ENCODE peak calls at places on chromosome 13, in ten cellular contexts. K is A549, V is tibial nerve, J is H1, O is IMR-90, S is heart left ventricle, G is breast epithelium, I is gastrocnemius medialis, D is adrenal gland, M is HCT116. E is an unnamed sample.
A peak's percentile ranks its signal among the peaks of the same experiment; 100 is the strongest.

GRCh38 chr13:76440568-76440967 is 445.6 kb downstream of the KCTD12 start:
- DNase-seq in K (no peak), V (no peak), J (no peak), O (no peak), S (no peak), G (no peak), I (no peak), D (no peak), M (no peak), E (no peak)

GRCh38 chr13:106110241-106110855 is 425.1 kb downstream of the EFNB2 start:
- DNase-seq in K (no peak), V (no peak), J (no peak), O (peak; percentile 25), S (no peak), G (no peak), I (no peak), D (no peak), M (no peak), E (no peak)

GRCh38 chr13:44627441-44627840 is 51.3 kb upstream of the TSC22D1 start:
- DNase-seq in K (no peak), V (no peak), J (no peak), O (peak; percentile 25), S (no peak), G (no peak), I (no peak), D (no peak), M (no peak), E (no peak)

GRCh38 chr13:75489502-75490263 is 7.7 kb upstream of the TBC1D4 start:
- DNase-seq in K (no peak), V (no peak), J (no peak), O (peak; percentile 69), S (no peak), G (no peak), I (no peak), D (no peak), M (no peak), E (peak; percentile 37)

GRCh38 chr13:33782631-33783030 is 35.3 kb upstream of the RFC3 start:
- DNase-seq in K (no peak), V (no peak), J (no peak), O (no peak), S (no peak), G (no peak), I (no peak), D (no peak), M (no peak), E (no peak)

GRCh38 chr13:24982333-24982999 is 113.5 kb upstream of the PABPC3 start:
- DNase-seq in K (no peak), V (no peak), J (no peak), O (no peak), S (peak; percentile 68), G (no peak), I (no peak), D (no peak), M (no peak), E (no peak)

GRCh38 chr13:74132152-74132767 is 1.9 kb downstream of the KLF12 start:
- DNase-seq in K (no peak), V (no peak), J (no peak), O (peak; percentile 39), S (no peak), G (no peak), I (no peak), D (no peak), M (no peak), E (no peak)

GRCh38 chr13:33433316-33433715 is 147.8 kb upstream of the STARD13 start:
- DNase-seq in K (no peak), V (no peak), J (no peak), O (no peak), S (no peak), G (no peak), I (no peak), D (no peak), M (no peak), E (no peak)

GRCh38 chr13:79462895-79463294 is 18.1 kb upstream of the NDFIP2 start:
- DNase-seq in K (no peak), V (no peak), J (no peak), O (no peak), S (no peak), G (no peak), I (no peak), D (no peak), M (no peak), E (no peak)

GRCh38 chr13:78601886-78602560 is 1.3 kb downstream of the POU4F1 start:
- DNase-seq in K (no peak), V (no peak), J (no peak), O (no peak), S (no peak), G (no peak), I (no peak), D (no peak), M (no peak), E (peak; percentile 45)

GRCh38 chr13:106919638-106920037 is 351.7 kb upstream of the ARGLU1 start:
- DNase-seq in K (no peak), V (no peak), J (no peak), O (no peak), S (peak; percentile 73), G (no peak), I (no peak), D (peak; percentile 26), M (no peak), E (no peak)

GRCh38 chr13:81406022-81406421 is 1065.1 kb upstream of the SPRY2 start:
- DNase-seq in K (no peak), V (no peak), J (no peak), O (no peak), S (no peak), G (no peak), I (no peak), D (no peak), M (no peak), E (no peak)

GRCh38 chr13:81406639-81407292 is 1065.8 kb upstream of the SPRY2 start:
- DNase-seq in K (no peak), V (no peak), J (no peak), O (no peak), S (no peak), G (no peak), I (no peak), D (no peak), M (no peak), E (no peak)

GRCh38 chr13:81408647-81409046 is 1067.7 kb upstream of the SPRY2 start:
- DNase-seq in K (no peak), V (no peak), J (no peak), O (no peak), S (no peak), G (no peak), I (no peak), D (no peak), M (no peak), E (no peak)

DNA sequence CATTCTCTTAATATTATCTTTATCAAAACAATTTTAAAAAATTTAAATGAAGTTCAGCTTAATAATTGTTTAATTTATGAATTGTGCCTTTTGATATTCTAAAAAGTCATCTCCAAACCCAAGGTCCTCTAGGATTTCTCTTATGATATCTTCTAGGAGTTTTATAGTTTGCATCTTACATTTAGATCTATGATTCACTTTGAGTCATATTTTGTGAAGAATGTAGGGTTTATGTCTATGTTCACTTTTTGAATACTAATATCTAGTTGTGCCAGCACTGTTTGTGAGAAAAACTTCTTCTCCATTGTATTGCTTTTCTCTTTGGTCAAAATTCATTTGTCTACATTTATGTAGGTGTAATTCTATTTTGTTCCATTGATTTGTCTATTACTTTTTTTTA is 1068.4 kb upstream of the SPRY2 start:
- DNase-seq in K (no peak), V (no peak), J (no peak), O (no peak), S (no peak), G (no peak), I (no peak), D (no peak), M (no peak), E (no peak)
- TF ChIP-seq POLR2A in K (no peak), V (no peak), J (no peak), O (no peak), S (no peak), G (no peak), I (no peak), D (no peak), M (no peak), E (no peak)

DNA sequence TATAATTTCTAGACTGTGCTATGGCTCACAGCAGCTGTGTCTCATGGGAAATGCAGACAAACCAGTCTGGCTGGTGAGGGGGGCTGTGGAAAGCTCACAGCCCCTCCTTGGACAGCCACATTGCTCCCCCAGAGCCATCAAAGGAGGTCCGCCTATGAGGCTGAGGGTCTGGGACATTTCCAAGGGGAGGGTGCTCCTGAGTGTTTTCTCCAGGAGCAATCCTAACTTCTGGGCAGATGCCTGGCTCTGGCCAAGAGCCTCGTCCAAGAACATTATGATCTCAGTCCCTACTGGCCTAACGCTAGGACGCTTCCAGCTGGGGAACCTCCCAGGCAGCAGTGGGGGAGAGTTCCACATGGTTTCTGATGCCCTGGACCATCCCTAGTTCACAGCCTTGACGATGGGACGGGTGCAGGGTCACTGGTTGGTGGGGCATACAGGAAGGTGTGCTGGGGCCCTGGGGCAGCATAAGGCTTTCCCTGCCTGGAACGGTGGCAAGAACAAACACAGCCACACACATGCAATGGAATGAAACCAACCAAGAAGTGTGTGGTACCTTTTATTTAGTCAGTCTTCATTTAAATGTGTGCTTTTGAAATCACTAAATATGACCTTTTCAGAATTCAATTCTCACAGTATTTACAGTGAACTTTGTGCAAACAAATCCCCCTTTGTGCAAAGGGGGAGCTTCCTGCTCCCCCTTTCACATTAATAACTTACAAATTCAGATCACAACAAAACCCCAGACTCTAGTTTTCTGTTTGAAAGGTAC is 60.6 kb downstream of the CDADC1 start:
- DNase-seq in K (no peak), V (peak; percentile 83), J (no peak), O (peak; percentile 66), S (peak; percentile 81), G (peak; percentile 93), I (peak; percentile 80), D (peak; percentile 57), M (no peak), E (no peak)
- TF ChIP-seq POLR2A in K (no peak), V (peak; percentile 20), J (no peak), O (no peak), S (no peak), G (no peak), I (no peak), D (no peak), M (no peak), E (no peak)

GRCh38 chr13:48975926-48976676 is 389 bp downstream of the FNDC3A start:
- DNase-seq in K (peak; percentile 38), V (peak; percentile 61), J (peak; percentile 85), O (peak; percentile 75), S (peak; percentile 92), G (peak; percentile 65), I (peak; percentile 63), D (peak; percentile 84), M (peak; percentile 52), E (peak; percentile 89)
- TF ChIP-seq POLR2A in K (peak; percentile 44), V (no peak), J (no peak), O (peak; percentile 65), S (no peak), G (peak; percentile 41), I (peak; percentile 31), D (peak; percentile 84), M (no peak), E (peak; percentile 90)

DNA sequence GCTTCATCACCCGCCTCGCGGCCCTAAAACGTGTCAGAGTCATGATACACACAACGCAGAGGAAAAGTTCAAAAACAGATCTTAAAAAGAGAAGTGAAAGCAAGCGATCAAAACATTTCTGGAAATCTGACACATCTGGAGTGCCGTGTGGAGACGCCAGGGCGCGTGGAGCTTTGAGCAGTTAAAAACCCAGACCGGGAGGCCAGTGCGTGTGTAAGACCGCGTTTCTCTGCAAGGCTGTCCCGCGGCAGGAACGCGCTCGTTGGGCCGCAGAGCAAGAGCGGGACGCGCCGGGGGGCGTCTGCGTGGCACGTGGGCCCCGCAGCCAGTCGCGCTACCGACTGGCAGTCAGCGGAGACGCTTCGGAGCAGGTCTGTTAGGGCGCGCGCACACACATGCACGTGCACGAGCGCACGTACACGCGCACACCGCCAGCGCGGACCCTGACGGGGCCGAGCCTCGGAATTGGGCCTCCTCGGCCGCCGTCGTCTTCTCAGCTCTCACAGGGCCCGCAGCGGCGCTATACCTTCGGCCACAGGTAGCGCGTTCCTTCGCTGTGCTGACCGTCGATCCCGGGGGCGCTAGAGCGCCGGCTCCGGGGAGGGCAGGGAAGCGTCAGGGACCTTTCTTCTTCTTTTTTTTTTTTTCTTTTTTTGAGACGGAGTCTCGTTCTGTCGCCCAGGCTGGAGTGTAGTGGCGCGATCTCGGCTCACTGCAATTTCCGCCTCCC is 35.8 kb downstream of the RNF6 start:
- DNase-seq in K (peak; percentile 32), V (peak; percentile 62), J (peak; percentile 90), O (peak; percentile 89), S (peak; percentile 93), G (peak; percentile 73), I (peak; percentile 71), D (peak; percentile 90), M (peak; percentile 65), E (peak; percentile 97)
- TF ChIP-seq POLR2A in K (peak; percentile 45), V (peak; percentile 7), J (no peak), O (no peak), S (no peak), G (no peak), I (no peak), D (peak; percentile 70), M (no peak), E (peak; percentile 51)

E was measured in erythroblast.